ENCODE peak calls at places on chromosomes 5 and 9, in seven cellular contexts. One of them, this sample, is unnamed.

GRCh38 chr5:6803981-6804550 is 90.8 kb downstream of the TENT4A start:
- DNase-seq in ovary: no peak
- DNase-seq in stomach: no peak
- DNase-seq in NB4: no peak
- DNase-seq in HepG2: no peak
- DNase-seq in A549: no peak
- DNase-seq in uterus: no peak
- DNase-seq in this sample: no peak

GRCh38 chr9:35605336-35606137 is 475 bp downstream of the TESK1 start:
- DNase-seq in ovary: no peak
- DNase-seq in A549: peak
- DNase-seq in stomach: no peak
- DNase-seq in HepG2: no peak
- DNase-seq in uterus: peak
- DNase-seq in NB4: peak
- DNase-seq in this sample: no peak

GRCh38 chr5:149358294-149358651 is 427 bp downstream of the PCYOX1L start:
- DNase-seq in A549: no peak
- DNase-seq in HepG2: no peak
- DNase-seq in stomach: peak
- DNase-seq in ovary: peak
- DNase-seq in uterus: peak
- DNase-seq in NB4: peak
- DNase-seq in this sample: peak

GRCh38 chr5:132500931-132501628 is 10.5 kb upstream of the IRF1 start:
- DNase-seq in uterus: no peak
- DNase-seq in NB4: peak
- DNase-seq in ovary: peak
- DNase-seq in stomach: peak
- DNase-seq in HepG2: peak
- DNase-seq in A549: peak
- DNase-seq in this sample: peak

GRCh38 chr5:36414869-36415282 is 113.2 kb upstream of the RANBP3L start:
- DNase-seq in ovary: no peak
- DNase-seq in HepG2: peak
- DNase-seq in uterus: no peak
- DNase-seq in A549: no peak
- DNase-seq in stomach: no peak
- DNase-seq in NB4: peak
- DNase-seq in this sample: no peak

GRCh38 chr5:8756498-8757084 is 789.3 kb downstream of the SEMA5A start:
- DNase-seq in A549: no peak
- DNase-seq in ovary: no peak
- DNase-seq in uterus: no peak
- DNase-seq in NB4: peak
- DNase-seq in stomach: no peak
- DNase-seq in HepG2: no peak
- DNase-seq in this sample: no peak

GRCh38 chr5:103120607-103121200 is 603 bp downstream of the PPIP5K2 start:
- DNase-seq in A549: no peak
- DNase-seq in NB4: peak
- DNase-seq in stomach: no peak
- DNase-seq in uterus: no peak
- DNase-seq in ovary: no peak
- DNase-seq in HepG2: peak
- DNase-seq in this sample: no peak

GRCh38 chr9:119451426-119451825 is 82.2 kb upstream of the BRINP1 start:
- DNase-seq in NB4: no peak
- DNase-seq in HepG2: no peak
- DNase-seq in ovary: no peak
- DNase-seq in A549: no peak
- DNase-seq in stomach: no peak
- DNase-seq in uterus: no peak
- DNase-seq in this sample: no peak

GRCh38 chr5:151684690-151685361 is 1.9 kb downstream of the SPARC start:
- DNase-seq in HepG2: no peak
- DNase-seq in ovary: peak
- DNase-seq in stomach: no peak
- DNase-seq in NB4: peak
- DNase-seq in uterus: peak
- DNase-seq in A549: no peak
- DNase-seq in this sample: peak

GRCh38 chr5:19891658-19892057 is 96.3 kb downstream of the CDH18 start:
- DNase-seq in NB4: no peak
- DNase-seq in stomach: no peak
- DNase-seq in A549: no peak
- DNase-seq in ovary: no peak
- DNase-seq in HepG2: no peak
- DNase-seq in uterus: no peak
- DNase-seq in this sample: no peak

GRCh38 chr9:97808415-97808814 is 44.6 kb upstream of the FOXE1 start:
- DNase-seq in A549: no peak
- DNase-seq in ovary: no peak
- DNase-seq in HepG2: no peak
- DNase-seq in stomach: no peak
- DNase-seq in NB4: no peak
- DNase-seq in uterus: no peak
- DNase-seq in this sample: no peak

GRCh38 chr5:90096415-90097081 is 313.0 kb downstream of the CETN3 start:
- DNase-seq in stomach: peak
- DNase-seq in A549: peak
- DNase-seq in uterus: peak
- DNase-seq in HepG2: peak
- DNase-seq in NB4: peak
- DNase-seq in ovary: no peak
- DNase-seq in this sample: peak

GRCh38 chr5:160259341-160259740 is 30.0 kb downstream of the FABP6 start:
- DNase-seq in ovary: no peak
- DNase-seq in HepG2: no peak
- DNase-seq in A549: no peak
- DNase-seq in uterus: no peak
- DNase-seq in NB4: no peak
- DNase-seq in stomach: no peak
- DNase-seq in this sample: no peak

GRCh38 chr9:35680331-35681105 is 6.8 kb downstream of the CA9 start:
- DNase-seq in ovary: no peak
- DNase-seq in HepG2: no peak
- DNase-seq in A549: no peak
- DNase-seq in uterus: no peak
- DNase-seq in stomach: peak
- DNase-seq in NB4: peak
- DNase-seq in this sample: no peak

GRCh38 chr9:135644631-135645218 is 5.4 kb upstream of the GLT6D1 start:
- DNase-seq in uterus: no peak
- DNase-seq in stomach: no peak
- DNase-seq in HepG2: no peak
- DNase-seq in NB4: no peak
- DNase-seq in ovary: no peak
- DNase-seq in A549: no peak
- DNase-seq in this sample: peak

GRCh38 chr9:89622933-89623861 is 18.4 kb downstream of the GADD45G start:
- DNase-seq in ovary: no peak
- DNase-seq in uterus: no peak
- DNase-seq in A549: no peak
- DNase-seq in HepG2: no peak
- DNase-seq in stomach: peak
- DNase-seq in NB4: no peak
- DNase-seq in this sample: no peak

GRCh38 chr5:156359452-156359851 is 32.5 kb downstream of the SGCD start:
- DNase-seq in HepG2: no peak
- DNase-seq in A549: no peak
- DNase-seq in stomach: no peak
- DNase-seq in uterus: no peak
- DNase-seq in ovary: no peak
- DNase-seq in NB4: no peak
- DNase-seq in this sample: no peak

GRCh38 chr5:111254613-111255012 is 30.4 kb downstream of the CAMK4 start:
- DNase-seq in uterus: no peak
- DNase-seq in A549: no peak
- DNase-seq in HepG2: no peak
- DNase-seq in stomach: no peak
- DNase-seq in ovary: no peak
- DNase-seq in NB4: peak
- DNase-seq in this sample: no peak

GRCh38 chr5:55634204-55634785 is 77.8 kb downstream of the SLC38A9 start:
- DNase-seq in stomach: no peak
- DNase-seq in A549: no peak
- DNase-seq in HepG2: no peak
- DNase-seq in NB4: no peak
- DNase-seq in uterus: no peak
- DNase-seq in ovary: peak
- DNase-seq in this sample: no peak

GRCh38 chr5:167050568-167051214 is 1240.8 kb upstream of the WWC1 start:
- DNase-seq in stomach: no peak
- DNase-seq in ovary: no peak
- DNase-seq in NB4: no peak
- DNase-seq in HepG2: no peak
- DNase-seq in uterus: no peak
- DNase-seq in A549: no peak
- DNase-seq in this sample: no peak
- TF ChIP-seq CTCF in stomach: no peak
- TF ChIP-seq CTCF in ovary: no peak
- TF ChIP-seq CTCF in NB4: no peak
- TF ChIP-seq CTCF in HepG2: no peak
- TF ChIP-seq CTCF in uterus: no peak
- TF ChIP-seq CTCF in A549: no peak
- TF ChIP-seq CTCF in this sample: no peak

GRCh38 chr9:92293075-92293354 is 482 bp downstream of the IARS1 start:
- DNase-seq in HepG2: no peak
- DNase-seq in A549: no peak
- DNase-seq in uterus: no peak
- DNase-seq in stomach: no peak
- DNase-seq in ovary: no peak
- DNase-seq in NB4: peak
- DNase-seq in this sample: no peak

GRCh38 chr9:92295240-92295790 is 1.8 kb upstream of the IARS1 start:
- DNase-seq in NB4: no peak
- DNase-seq in HepG2: no peak
- DNase-seq in A549: no peak
- DNase-seq in uterus: no peak
- DNase-seq in stomach: peak
- DNase-seq in ovary: no peak
- DNase-seq in this sample: no peak

GRCh38 chr9:92292338-92293074 is 991 bp downstream of the IARS1 start:
- DNase-seq in stomach: no peak
- DNase-seq in A549: peak
- DNase-seq in uterus: no peak
- DNase-seq in NB4: peak
- DNase-seq in HepG2: peak
- DNase-seq in ovary: no peak
- DNase-seq in this sample: no peak

GRCh38 chr9:92294297-92294676 is 790 bp upstream of the IARS1 start:
- DNase-seq in ovary: no peak
- DNase-seq in uterus: no peak
- DNase-seq in stomach: no peak
- DNase-seq in NB4: peak
- DNase-seq in HepG2: peak
- DNase-seq in A549: no peak
- DNase-seq in this sample: no peak

DNA sequence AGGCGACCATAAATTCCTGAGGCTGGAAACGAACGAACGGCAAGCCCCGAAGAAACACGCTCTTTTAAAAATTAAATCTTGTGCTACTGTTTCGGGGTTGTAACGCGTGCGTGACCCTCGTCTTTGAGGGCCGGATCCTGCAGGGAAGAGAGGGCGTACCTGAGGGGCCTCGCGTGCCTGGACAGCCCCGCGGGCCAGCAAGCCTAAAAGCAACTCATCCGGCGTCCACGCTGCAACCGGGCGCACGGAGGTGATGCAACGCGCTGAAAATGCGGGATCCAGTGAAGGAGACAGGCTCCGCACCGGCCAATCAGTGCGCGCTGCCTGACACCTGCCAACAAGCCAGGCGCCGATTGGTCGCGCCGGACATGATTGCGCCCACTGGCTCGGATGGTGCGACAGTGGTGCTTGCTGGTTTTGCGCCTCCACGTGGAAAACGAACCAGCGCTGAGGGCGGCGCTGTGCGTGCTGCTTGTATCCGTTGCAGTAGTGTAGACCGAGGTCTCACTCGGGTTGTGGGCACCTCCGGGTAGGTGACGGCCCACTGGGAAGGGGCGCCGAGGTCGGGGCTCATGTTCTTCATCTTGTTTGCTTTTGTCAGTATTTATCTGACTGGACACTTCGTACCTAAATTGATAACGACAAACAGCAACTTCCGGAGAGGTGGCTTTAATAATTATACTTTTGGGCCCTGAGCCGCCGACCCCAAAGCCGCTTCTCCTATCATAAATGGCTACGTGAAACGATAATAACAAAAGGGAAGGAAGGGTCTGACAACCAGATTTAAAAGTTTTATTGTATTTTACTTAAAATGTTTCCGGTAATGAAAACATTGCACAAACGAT is at the start of gene IARS1:
- DNase-seq in ovary: peak
- DNase-seq in uterus: peak
- DNase-seq in stomach: peak
- DNase-seq in NB4: peak
- DNase-seq in HepG2: peak
- DNase-seq in A549: peak
- DNase-seq in this sample: peak
- TF ChIP-seq POLR2A in ovary: peak
- TF ChIP-seq POLR2A in uterus: peak
- TF ChIP-seq POLR2A in stomach: no peak
- TF ChIP-seq POLR2A in NB4: peak
- TF ChIP-seq POLR2A in HepG2: peak
- TF ChIP-seq POLR2A in A549: peak
- TF ChIP-seq POLR2A in this sample: no peak

DNA sequence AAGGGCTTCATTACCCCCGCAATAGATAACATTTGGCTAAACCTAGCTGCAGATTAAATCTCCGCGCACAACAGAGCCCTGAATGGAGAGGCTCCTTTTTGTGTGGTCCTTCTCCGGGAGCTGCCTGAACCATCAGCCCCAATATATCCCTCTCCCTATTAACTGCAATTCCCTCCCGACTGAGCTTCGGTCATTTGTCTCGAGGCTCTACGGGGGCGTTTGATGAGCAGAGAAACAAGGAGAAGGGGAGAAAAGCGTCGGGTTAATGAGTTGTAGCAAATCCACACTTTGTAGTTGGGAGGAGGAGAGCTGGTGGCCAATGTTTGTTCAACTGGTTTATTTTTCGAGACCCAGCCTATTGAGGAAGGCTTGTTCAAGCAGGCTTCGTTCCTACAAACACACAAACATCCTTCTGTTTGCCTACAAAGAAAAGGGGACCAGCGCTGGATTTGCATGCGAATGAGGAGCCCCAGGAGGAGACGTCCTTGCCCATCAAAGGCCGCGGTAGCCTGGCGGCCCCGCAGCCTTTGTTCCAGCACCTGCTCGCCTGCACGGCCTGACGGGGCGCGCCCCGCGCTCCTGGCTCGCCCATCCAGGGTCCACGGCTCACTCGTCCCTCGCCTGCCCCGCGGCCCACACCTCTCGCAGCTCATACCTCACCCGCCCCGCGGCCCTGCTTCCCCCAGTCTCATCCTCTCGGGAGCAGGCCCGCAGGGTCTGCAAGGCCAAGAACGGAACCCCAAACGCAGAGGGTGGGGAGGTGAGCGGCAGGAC is 4.7 kb downstream of the FOXD1 start:
- DNase-seq in HepG2: no peak
- DNase-seq in A549: no peak
- DNase-seq in uterus: no peak
- DNase-seq in NB4: no peak
- DNase-seq in ovary: no peak
- DNase-seq in stomach: no peak
- DNase-seq in this sample: no peak
- H3K4me3 ChIP-seq in HepG2: no peak
- H3K4me3 ChIP-seq in A549: no peak
- H3K4me3 ChIP-seq in uterus: no peak
- H3K4me3 ChIP-seq in NB4: no peak
- H3K4me3 ChIP-seq in ovary: no peak
- H3K4me3 ChIP-seq in stomach: no peak
- H3K4me3 ChIP-seq in this sample: no peak

GRCh38 chr9:114246558-114246957 is 76.3 kb upstream of the ORM1 start:
- DNase-seq in NB4: no peak
- DNase-seq in HepG2: no peak
- DNase-seq in ovary: no peak
- DNase-seq in stomach: no peak
- DNase-seq in uterus: no peak
- DNase-seq in A549: no peak
- DNase-seq in this sample: no peak
- TF ChIP-seq CTCF in NB4: no peak
- TF ChIP-seq CTCF in HepG2: no peak
- TF ChIP-seq CTCF in ovary: no peak
- TF ChIP-seq CTCF in stomach: no peak
- TF ChIP-seq CTCF in uterus: no peak
- TF ChIP-seq CTCF in A549: no peak
- TF ChIP-seq CTCF in this sample: no peak

This sample was measured in lower leg skin.